ENCODE peak calls at places on chromosomes 4 and X, in eight cellular contexts. R is SW480; H is NCI-H1092; Y is NAMALWA; O is stimulated activated CD4-positive, alpha-beta T cell treated with anti-CD3 and anti-CD28 coated beads, Interleukin-2, amount 100 ng/mL, for 48 hours; J is DMS 273 treated with DMSO at 0.1 percent for 48 hours; C is A549; U is heart left ventricle. W is an unnamed sample.

GRCh38 chr4:41373221-41373620 is 116.5 kb downstream of the UCHL1 start:
- DNase-seq in R (no peak), H (no peak), Y (no peak), O (no peak), J (no peak), C (no peak), U (no peak), W (no peak)

GRCh38 chr4:7206385-7206784 is 14.0 kb downstream of the SORCS2 start:
- DNase-seq in R (peak), H (no peak), Y (no peak), O (no peak), J (no peak), C (no peak), U (peak), W (no peak)

GRCh38 chr4:138669479-138670165 is 346.0 kb upstream of the NOCT start:
- DNase-seq in R (no peak), H (no peak), Y (no peak), O (no peak), J (no peak), C (no peak), U (no peak), W (no peak)

GRCh38 chrX:255923-256331 is 25.3 kb upstream of the PLCXD1 start:
- DNase-seq in R (no peak), H (no peak), Y (no peak), O (no peak), J (no peak), C (no peak), U (no peak), W (no peak)

GRCh38 chr4:155509619-155510018 is 132.9 kb upstream of the MAP9 start:
- DNase-seq in R (no peak), H (no peak), Y (no peak), O (no peak), J (no peak), C (no peak), U (no peak), W (no peak)

GRCh38 chr4:81196126-81196650 is 18.8 kb downstream of the PRKG2 start:
- DNase-seq in R (no peak), H (no peak), Y (no peak), O (no peak), J (no peak), C (no peak), U (no peak), W (no peak)

GRCh38 chrX:15877380-15877779 is 22.8 kb upstream of the AP1S2 start:
- DNase-seq in R (no peak), H (no peak), Y (no peak), O (no peak), J (no peak), C (no peak), U (peak), W (no peak)

GRCh38 chrX:46587753-46588171 is 14.2 kb downstream of the CHST7 start:
- DNase-seq in R (no peak), H (no peak), Y (no peak), O (no peak), J (no peak), C (no peak), U (peak), W (no peak)

GRCh38 chr4:75723117-75723801 is 1.1 kb upstream of the USO1 start:
- DNase-seq in R (peak), H (no peak), Y (peak), O (no peak), J (no peak), C (no peak), U (no peak), W (no peak)